ENCODE peak calls at places on chromosomes 1 and 21, in ten cellular contexts. O, E, L, R, M, I, W, V, G and Z are unnamed samples.

GRCh38 chr1:226378071-226378470 is 29.8 kb downstream of the PARP1 start:
- DNase-seq in O (no peak), E (no peak), L (no peak), R (no peak), M (no peak), I (no peak), W (no peak), V (no peak), G (no peak), Z (no peak)

GRCh38 chr1:107138767-107139445 is 1.9 kb upstream of the NTNG1 start:
- DNase-seq in O (peak; percentile 11), E (no peak), L (no peak), R (no peak), M (no peak), I (no peak), W (peak; percentile 72), V (no peak), G (no peak), Z (peak; percentile 85)

GRCh38 chr1:109242387-109242786 is 7.0 kb upstream of the CELSR2 start:
- DNase-seq in O (no peak), E (no peak), L (no peak), R (no peak), M (no peak), I (no peak), W (peak; percentile 59), V (no peak), G (no peak), Z (no peak)

GRCh38 chr1:84932991-84933611 is 40.1 kb upstream of the LPAR3 start:
- DNase-seq in O (no peak), E (no peak), L (no peak), R (no peak), M (no peak), I (no peak), W (no peak), V (no peak), G (no peak), Z (no peak)

GRCh38 chr1:25146382-25146855 is 85.9 kb downstream of the SYF2 start:
- DNase-seq in O (no peak), E (no peak), L (no peak), R (no peak), M (no peak), I (no peak), W (no peak), V (no peak), G (no peak), Z (no peak)

GRCh38 chr1:231940721-231941120 is 314.1 kb downstream of the DISC1 start:
- DNase-seq in O (no peak), E (no peak), L (no peak), R (no peak), M (no peak), I (no peak), W (no peak), V (no peak), G (no peak), Z (no peak)

GRCh38 chr1:66231162-66232077 is 302.5 kb upstream of the SGIP1 start:
- DNase-seq in O (no peak), E (no peak), L (no peak), R (no peak), M (peak; percentile 73), I (peak; percentile 59), W (peak; percentile 84), V (no peak), G (no peak), Z (peak; percentile 91)

GRCh38 chr1:86084998-86085397 is 71.6 kb downstream of the COL24A1 start:
- DNase-seq in O (no peak), E (no peak), L (no peak), R (no peak), M (no peak), I (no peak), W (peak; percentile 28), V (no peak), G (no peak), Z (no peak)

GRCh38 chr1:156795787-156796186 is 20.9 kb downstream of the SH2D2A start:
- DNase-seq in O (no peak), E (no peak), L (no peak), R (no peak), M (no peak), I (no peak), W (no peak), V (no peak), G (no peak), Z (no peak)

GRCh38 chr21:46003575-46004007 is 22.0 kb downstream of the COL6A1 start:
- DNase-seq in O (no peak), E (no peak), L (no peak), R (no peak), M (no peak), I (no peak), W (no peak), V (no peak), G (no peak), Z (no peak)

GRCh38 chr1:179812501-179813292 is 64.9 kb downstream of the TOR1AIP2 start:
- DNase-seq in O (no peak), E (no peak), L (no peak), R (no peak), M (no peak), I (no peak), W (no peak), V (no peak), G (no peak), Z (no peak)

GRCh38 chr1:21175670-21176581 is 771 bp downstream of the EIF4G3 start:
- DNase-seq in O (peak; percentile 58), E (peak; percentile 50), L (peak; percentile 72), R (peak; percentile 39), M (no peak), I (no peak), W (peak; percentile 65), V (peak; percentile 13), G (peak; percentile 74), Z (no peak)

GRCh38 chr1:189311915-189312314 is 1165.7 kb downstream of the BRINP3 start:
- DNase-seq in O (no peak), E (no peak), L (no peak), R (no peak), M (no peak), I (no peak), W (no peak), V (no peak), G (no peak), Z (no peak)

GRCh38 chr1:163066168-163066567 is 3.0 kb upstream of the RGS4 start:
- DNase-seq in O (no peak), E (no peak), L (no peak), R (no peak), M (no peak), I (no peak), W (no peak), V (no peak), G (no peak), Z (no peak)

GRCh38 chr1:163069655-163070277 is 605 bp downstream of the RGS4 start:
- DNase-seq in O (no peak), E (no peak), L (no peak), R (no peak), M (no peak), I (no peak), W (peak; percentile 15), V (no peak), G (no peak), Z (no peak)

GRCh38 chr1:163066686-163067085 is 2.5 kb upstream of the RGS4 start:
- DNase-seq in O (no peak), E (no peak), L (no peak), R (no peak), M (no peak), I (no peak), W (no peak), V (no peak), G (no peak), Z (no peak)

GRCh38 chr1:163069142-163069541 is at the start of gene RGS4:
- DNase-seq in O (peak; percentile 95), E (peak; percentile 83), L (peak; percentile 73), R (no peak), M (peak; percentile 54), I (no peak), W (peak; percentile 94), V (no peak), G (no peak), Z (peak; percentile 88)

GRCh38 chr1:163068716-163069115 is 445 bp upstream of the RGS4 start:
- DNase-seq in O (no peak), E (no peak), L (peak; percentile 9), R (no peak), M (no peak), I (no peak), W (peak; percentile 52), V (no peak), G (no peak), Z (peak; percentile 35)
- H3K4me3 ChIP-seq in O (peak overlapping the region; percentile 12), E (no peak overlapping the region), L (peak overlapping the region; percentile 69), R (no peak overlapping the region), M (no peak overlapping the region), I (no peak overlapping the region), W (peak overlapping the region; percentile 82), V (no peak overlapping the region), G (no peak overlapping the region), Z (peak overlapping the region; percentile 50)

GRCh38 chr1:117511273-117511672 is 94.6 kb upstream of the TENT5C start:
- DNase-seq in O (no peak), E (no peak), L (no peak), R (no peak), M (no peak), I (no peak), W (peak; percentile 30), V (no peak), G (no peak), Z (no peak)
- H3K9me2 ChIP-seq in O (no peaks in the 10 kb centered on the region), E (no peaks in the 10 kb centered on the region), L (no peaks in the 10 kb centered on the region), R (no peaks in the 10 kb centered on the region), M (no peaks in the 10 kb centered on the region), I (peaks cover 4% of the 10 kb centered on the region), W (no peaks in the 10 kb centered on the region), V (no peaks in the 10 kb centered on the region), G (no peaks in the 10 kb centered on the region), Z (no peaks in the 10 kb centered on the region)

GRCh38 chr1:246527402-246528088 is 20.5 kb upstream of the SMYD3 start:
- DNase-seq in O (no peak), E (no peak), L (no peak), R (peak; percentile 48), M (no peak), I (no peak), W (no peak), V (no peak), G (no peak), Z (peak; percentile 17)
- H2AFZ ChIP-seq in O (peak overlapping the region; percentile 28), E (no peak overlapping the region), L (no peak overlapping the region), R (peak overlapping the region; percentile 78), M (no peak overlapping the region), I (no peak overlapping the region), W (no peak overlapping the region), V (peak overlapping the region; percentile 53), G (peak overlapping the region; percentile 42), Z (peak overlapping the region; percentile 35)

GRCh38 chr1:70048336-70048735 is 157.0 kb downstream of the LRRC40 start:
- DNase-seq in O (no peak), E (no peak), L (no peak), R (no peak), M (no peak), I (no peak), W (peak; percentile 33), V (no peak), G (no peak), Z (no peak)

GRCh38 chr1:70041317-70042045 is 163.9 kb downstream of the LRRC40 start:
- DNase-seq in O (no peak), E (no peak), L (no peak), R (no peak), M (no peak), I (no peak), W (no peak), V (no peak), G (no peak), Z (no peak)

GRCh38 chr1:70042090-70042716 is 163.2 kb downstream of the LRRC40 start:
- DNase-seq in O (no peak), E (no peak), L (no peak), R (no peak), M (no peak), I (no peak), W (no peak), V (no peak), G (no peak), Z (no peak)

GRCh38 chr1:70043806-70044205 is 161.6 kb downstream of the LRRC40 start:
- DNase-seq in O (peak; percentile 13), E (peak; percentile 17), L (no peak), R (no peak), M (no peak), I (no peak), W (peak; percentile 63), V (no peak), G (no peak), Z (peak; percentile 60)

GRCh38 chr1:70044832-70045231 is 160.5 kb downstream of the LRRC40 start:
- DNase-seq in O (no peak), E (no peak), L (no peak), R (no peak), M (no peak), I (no peak), W (peak; percentile 73), V (no peak), G (no peak), Z (peak; percentile 75)
- H3K4me3 ChIP-seq in O (no peak overlapping the region), E (no peak overlapping the region), L (no peak overlapping the region), R (no peak overlapping the region), M (no peak overlapping the region), I (no peak overlapping the region), W (no peak overlapping the region), V (no peak overlapping the region), G (no peak overlapping the region), Z (no peak overlapping the region)